ENCODE peak calls at places on chromosomes 12 and 14, in six cellular contexts. N is adrenal gland, B is uterus, E is mammary epithelial cell, W is ascending aorta, Y is lung. F is an unnamed sample.

GRCh38 chr12:67484788-67485480 is 163.6 kb upstream of the DYRK2 start:
- DNase-seq in N (no peak), B (no peak), E (no peak), W (no peak), Y (no peak), F (no peak)

GRCh38 chr12:103924761-103925641 is 5.2 kb upstream of the HSP90B1 start:
- DNase-seq in N (no peak), B (no peak), E (peak), W (no peak), Y (no peak), F (peak)

GRCh38 chr14:101350021-101350420 is 211.3 kb upstream of the DIO3 start:
- DNase-seq in N (no peak), B (no peak), E (no peak), W (peak), Y (no peak), F (no peak)

GRCh38 chr12:42039599-42039998 is 105.1 kb downstream of the GXYLT1 start:
- DNase-seq in N (no peak), B (no peak), E (no peak), W (no peak), Y (no peak), F (no peak)

GRCh38 chr14:28577711-28578131 is 188.9 kb upstream of the FOXG1 start:
- DNase-seq in N (no peak), B (no peak), E (peak), W (no peak), Y (no peak), F (no peak)

GRCh38 chr14:77200406-77200985 is 18.9 kb downstream of the TMEM63C start:
- DNase-seq in N (no peak), B (no peak), E (no peak), W (no peak), Y (no peak), F (no peak)

GRCh38 chr14:62824086-62824485 is 221.2 kb downstream of the KCNH5 start:
- DNase-seq in N (no peak), B (no peak), E (peak), W (no peak), Y (no peak), F (no peak)

GRCh38 chr12:54304187-54304810 is 3.5 kb upstream of the NFE2 start:
- DNase-seq in N (peak), B (peak), E (peak), W (peak), Y (peak), F (no peak)

GRCh38 chr14:99077844-99078236 is 194.2 kb downstream of the BCL11B start:
- DNase-seq in N (no peak), B (no peak), E (no peak), W (no peak), Y (no peak), F (no peak)

GRCh38 chr14:100278702-100279101 is 27.5 kb downstream of the SLC25A29 start:
- DNase-seq in N (no peak), B (no peak), E (peak), W (no peak), Y (peak), F (no peak)

GRCh38 chr12:39605996-39606395 is 13.6 kb downstream of the ABCD2 start:
- DNase-seq in N (no peak), B (no peak), E (peak), W (no peak), Y (no peak), F (peak)

GRCh38 chr14:30559638-30560071 is 697 bp downstream of the G2E3 start:
- DNase-seq in N (no peak), B (no peak), E (peak), W (no peak), Y (no peak), F (no peak)

GRCh38 chr12:129827985-129828384 is 75.8 kb downstream of the TMEM132D start:
- DNase-seq in N (no peak), B (no peak), E (no peak), W (no peak), Y (no peak), F (no peak)

DNA sequence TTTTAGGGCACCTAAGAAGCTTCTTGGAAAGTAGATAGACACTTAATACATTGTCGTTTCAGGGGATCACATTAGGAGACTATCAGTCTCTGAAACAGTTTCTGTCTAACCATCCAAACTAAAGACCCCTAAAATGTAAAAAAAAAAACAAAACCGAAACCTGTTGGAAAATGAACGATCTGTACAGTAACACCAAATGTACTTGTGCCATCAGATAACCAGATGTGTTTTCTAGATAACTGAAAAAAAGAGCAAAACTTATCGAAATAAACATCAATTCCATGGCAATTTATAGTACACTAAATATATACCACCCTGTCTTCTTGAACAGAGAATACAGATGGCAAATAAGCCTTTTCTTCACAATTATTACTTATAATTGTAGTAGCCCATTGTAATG is 2.0 kb downstream of the LDHB start:
- DNase-seq in N (no peak), B (no peak), E (no peak), W (no peak), Y (no peak), F (no peak)
- H3K4me3 ChIP-seq in N (peak), B (no peak), E (peak), W (peak), Y (no peak), F (peak)

GRCh38 chr14:75995372-75996041 is 9.9 kb downstream of the IFT43 start:
- DNase-seq in N (no peak), B (peak), E (no peak), W (peak), Y (no peak), F (no peak)
- H3K4me3 ChIP-seq in N (no peak), B (peak), E (no peak), W (no peak), Y (no peak), F (no peak)

GRCh38 chr12:4015225-4016076 is 142.3 kb upstream of the PARP11 start:
- DNase-seq in N (peak), B (no peak), E (no peak), W (no peak), Y (no peak), F (no peak)
- H3K4me3 ChIP-seq in N (no peak), B (no peak), E (no peak), W (no peak), Y (no peak), F (no peak)

GRCh38 chr12:112381421-112381897 is 772 bp downstream of the HECTD4 start:
- DNase-seq in N (peak), B (peak), E (peak), W (no peak), Y (no peak), F (no peak)

GRCh38 chr12:112386726-112387125 is 4.5 kb upstream of the HECTD4 start:
- DNase-seq in N (no peak), B (peak), E (no peak), W (peak), Y (no peak), F (no peak)

GRCh38 chr12:112380663-112381420 is 1.4 kb downstream of the HECTD4 start:
- DNase-seq in N (no peak), B (no peak), E (no peak), W (peak), Y (no peak), F (no peak)

GRCh38 chr12:112381898-112382796 is at the start of gene HECTD4:
- DNase-seq in N (peak), B (peak), E (peak), W (peak), Y (peak), F (peak)

GRCh38 chr12:112382866-112383265 is 635 bp upstream of the HECTD4 start:
- DNase-seq in N (no peak), B (no peak), E (no peak), W (peak), Y (no peak), F (no peak)
- H3K4me3 ChIP-seq in N (peak), B (peak), E (peak), W (peak), Y (no peak), F (no peak)

GRCh38 chr12:27695556-27696292 is 523 bp upstream of the REP15 start:
- DNase-seq in N (no peak), B (no peak), E (no peak), W (no peak), Y (no peak), F (no peak)
- H3K4me3 ChIP-seq in N (no peak), B (no peak), E (no peak), W (no peak), Y (no peak), F (no peak)

DNA sequence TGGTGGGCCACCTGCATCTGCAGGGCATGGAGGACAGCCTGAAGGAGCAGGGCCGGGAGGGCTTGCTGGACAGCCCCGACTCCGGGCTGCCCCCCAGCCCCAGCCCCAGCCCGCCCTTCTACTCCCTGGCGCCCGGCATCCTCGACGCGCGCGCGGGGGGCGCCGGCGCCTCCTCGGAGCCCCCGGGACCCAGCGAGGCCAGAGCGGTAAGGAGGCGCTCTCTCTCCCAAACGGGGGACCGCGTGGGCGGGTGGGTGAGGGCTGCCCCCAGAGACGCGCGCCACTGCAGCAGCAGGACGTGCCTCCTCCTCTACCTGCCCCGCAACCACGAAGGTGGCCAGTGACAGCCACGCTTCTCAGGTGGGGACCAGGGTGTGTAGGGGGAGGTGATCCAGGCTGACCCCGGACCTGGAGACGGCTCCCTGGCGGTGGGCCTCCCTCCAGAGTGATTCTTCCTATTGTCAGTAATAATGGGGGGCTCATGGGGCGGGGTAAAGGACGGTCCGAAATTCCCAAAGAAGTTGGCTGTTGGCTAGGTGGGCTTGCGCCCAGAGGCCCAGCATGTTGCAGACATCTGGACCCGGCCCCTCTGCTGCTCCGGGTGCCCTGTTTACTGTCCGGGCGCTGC is 652 bp downstream of the RFLNA start:
- DNase-seq in N (no peak), B (no peak), E (no peak), W (no peak), Y (no peak), F (no peak)
- H3K4me3 ChIP-seq in N (peak), B (peak), E (no peak), W (peak), Y (no peak), F (peak)

GRCh38 chr14:59919582-59920377 is at the start of gene LRRC9:
- DNase-seq in N (peak), B (no peak), E (no peak), W (no peak), Y (peak), F (no peak)
- H3K4me3 ChIP-seq in N (peak), B (peak), E (peak), W (peak), Y (no peak), F (peak)

DNA sequence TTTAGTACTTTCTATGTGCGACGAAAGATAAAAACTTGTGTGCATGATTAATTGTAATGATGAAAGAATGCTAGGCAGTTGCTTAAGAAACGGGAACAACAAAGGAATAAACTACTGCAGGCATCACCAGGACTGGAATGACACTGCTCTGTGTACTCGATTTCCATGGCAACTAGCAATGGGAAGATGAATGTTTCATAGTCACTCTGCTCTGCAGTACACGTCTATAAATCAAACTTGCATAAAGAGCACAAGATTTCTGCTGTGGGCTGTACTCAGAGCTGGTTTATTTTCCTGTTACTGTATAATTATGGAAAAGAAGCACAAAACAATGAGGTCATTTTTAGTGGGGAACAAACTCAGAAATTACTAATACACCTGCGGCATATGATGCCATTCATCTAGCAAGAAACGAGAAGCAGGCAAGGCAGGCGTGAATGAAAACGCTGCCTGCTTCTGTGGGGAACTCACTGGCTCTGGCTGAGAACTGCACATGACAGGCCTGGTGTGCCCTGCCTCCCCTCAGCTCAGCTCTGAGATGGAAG is 41.8 kb downstream of the EFCAB11 start:
- DNase-seq in N (peak), B (peak), E (peak), W (peak), Y (no peak), F (peak)
- H3K4me3 ChIP-seq in N (no peak), B (no peak), E (no peak), W (no peak), Y (no peak), F (no peak)

GRCh38 chr14:94364964-94365363 is 23.4 kb downstream of the SERPINA1 start:
- DNase-seq in N (no peak), B (no peak), E (no peak), W (peak), Y (no peak), F (no peak)

GRCh38 chr14:94365624-94366023 is 22.8 kb downstream of the SERPINA1 start:
- DNase-seq in N (no peak), B (no peak), E (no peak), W (no peak), Y (no peak), F (no peak)

GRCh38 chr14:94362614-94363133 is 25.7 kb downstream of the SERPINA1 start:
- DNase-seq in N (no peak), B (no peak), E (no peak), W (no peak), Y (no peak), F (no peak)

GRCh38 chr14:94363171-94363624 is 25.2 kb downstream of the SERPINA1 start:
- DNase-seq in N (no peak), B (no peak), E (no peak), W (peak), Y (no peak), F (no peak)

DNA sequence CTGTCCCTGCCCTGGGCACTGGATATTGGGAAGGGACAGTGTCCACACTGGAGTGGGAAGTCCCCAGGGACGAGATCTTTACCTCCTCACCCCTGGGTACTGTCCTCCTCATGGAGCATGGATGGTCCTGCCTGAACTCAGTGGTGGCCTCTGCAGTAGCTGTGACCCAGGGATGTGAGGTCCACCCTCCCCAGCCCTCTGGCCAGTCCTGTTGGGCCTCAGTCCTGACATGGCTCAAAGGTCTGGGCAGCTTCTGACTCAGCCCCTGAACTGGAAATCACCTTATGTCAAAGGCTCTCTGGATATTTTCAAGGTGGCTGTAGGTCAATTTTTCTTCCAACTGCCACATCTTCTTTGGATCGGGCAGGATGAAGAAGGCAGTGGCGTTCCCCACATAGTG is 24.4 kb downstream of the SERPINA1 start:
- DNase-seq in N (no peak), B (no peak), E (no peak), W (peak), Y (no peak), F (no peak)
- H3K4me3 ChIP-seq in N (no peak), B (no peak), E (no peak), W (no peak), Y (no peak), F (no peak)

DNA sequence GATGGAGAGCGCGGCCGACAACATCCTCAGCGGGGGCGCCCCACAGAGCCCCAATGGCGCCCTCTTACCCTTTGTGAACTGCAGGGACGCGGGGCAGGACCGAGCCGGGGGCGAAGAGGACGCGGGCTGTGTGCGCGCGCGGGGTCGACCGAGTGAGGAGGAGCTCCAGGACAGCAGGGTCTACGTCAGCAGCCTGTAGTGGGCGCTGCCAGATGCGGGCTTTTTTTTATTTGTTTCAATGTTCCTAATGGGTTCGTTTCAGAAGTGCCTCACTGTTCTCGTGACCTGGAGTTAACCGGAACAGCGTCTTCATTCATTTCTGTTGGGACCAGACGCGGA is 103.8 kb upstream of the FKBP4 start:
- DNase-seq in N (peak), B (no peak), E (no peak), W (peak), Y (peak), F (no peak)
- H3K4me3 ChIP-seq in N (peak), B (peak), E (no peak), W (no peak), Y (no peak), F (peak)